ENCODE peak calls at places on chromosomes 11 and 22, in eight cellular contexts. U is WTC11, L is AG09309, T is prostate gland, X is mammary epithelial cell, R is mucosa of descending colon, Y is IMR-90, I is tibial artery. A is an unnamed sample.

GRCh38 chr11:24391165-24391564 is 105.7 kb upstream of the LUZP2 start:
- DNase-seq in L (no peak), Y (peak), T (no peak), X (peak), R (no peak), U (no peak), I (no peak), A (no peak)

GRCh38 chr11:79506124-79506523 is 65.3 kb upstream of the TENM4 start:
- DNase-seq in R (no peak), L (no peak), U (no peak), T (no peak), X (no peak), Y (no peak), I (no peak), A (no peak)

GRCh38 chr11:3153291-3153861 is 11.7 kb downstream of the OSBPL5 start:
- DNase-seq in R (peak), T (no peak), Y (peak), U (no peak), L (no peak), X (no peak), I (peak), A (peak)

GRCh38 chr22:24894220-24894975 is 52.1 kb downstream of the LHFPL7 start:
- DNase-seq in R (peak), T (peak), U (no peak), Y (peak), I (peak), L (peak), X (peak), A (peak)

GRCh38 chr22:46209262-46209661 is 40.8 kb downstream of the CDPF1 start:
- DNase-seq in I (no peak), L (no peak), U (no peak), Y (no peak), R (no peak), T (no peak), X (no peak), A (no peak)

GRCh38 chr22:32475428-32476010 is 908 bp downstream of the FBXO7 start:
- DNase-seq in X (no peak), U (no peak), R (peak), T (peak), I (peak), L (peak), Y (no peak), A (no peak)

GRCh38 chr11:2305140-2305861 is 3.5 kb downstream of the TSPAN32 start:
- DNase-seq in Y (peak), X (peak), I (peak), R (peak), L (peak), U (peak), T (peak), A (peak)

GRCh38 chr22:43473031-43473430 is 61.2 kb downstream of the MPPED1 start:
- DNase-seq in Y (no peak), R (no peak), T (no peak), X (no peak), I (no peak), U (no peak), L (no peak), A (no peak)

GRCh38 chr22:45779351-45779750 is 107.7 kb downstream of the ATXN10 start:
- DNase-seq in T (no peak), R (no peak), Y (no peak), U (no peak), L (no peak), I (no peak), X (no peak), A (no peak)

GRCh38 chr11:86151188-86152005 is 82.5 kb upstream of the PICALM start:
- DNase-seq in U (no peak), Y (peak), L (no peak), I (peak), T (peak), R (no peak), X (no peak), A (no peak)

GRCh38 chr22:28934026-28934425 is 50.7 kb downstream of the ZNRF3 start:
- DNase-seq in T (no peak), Y (no peak), L (no peak), I (no peak), U (no peak), R (no peak), X (no peak), A (no peak)

GRCh38 chr11:35146074-35146521 is 7.1 kb downstream of the CD44 start:
- DNase-seq in T (no peak), X (peak), I (no peak), R (no peak), L (no peak), Y (no peak), U (no peak), A (no peak)

GRCh38 chr11:101523634-101524260 is 60.1 kb downstream of the TRPC6 start:
- DNase-seq in U (no peak), L (no peak), I (no peak), Y (no peak), X (peak), T (no peak), R (no peak), A (no peak)

GRCh38 chr11:8768625-8769333 is 86.2 kb downstream of the RPL27A start:
- DNase-seq in U (no peak), L (no peak), I (peak), R (no peak), T (no peak), X (peak), Y (peak), A (no peak)

GRCh38 chr11:126336065-126336464 is 19.4 kb upstream of the ST3GAL4 start:
- DNase-seq in R (peak), I (no peak), Y (no peak), T (no peak), L (no peak), X (no peak), U (peak), A (no peak)
- TF ChIP-seq CTCF in R (no peak), I (no peak), Y (no peak), T (no peak), L (no peak), X (no peak), U (no peak), A (no peak)

GRCh38 chr11:27703453-27703852 is 3.2 kb upstream of the BDNF start:
- DNase-seq in Y (peak), R (no peak), U (no peak), I (no peak), T (no peak), L (no peak), X (no peak), A (no peak)
- TF ChIP-seq CTCF in Y (peak), R (no peak), U (no peak), I (no peak), T (no peak), L (peak), X (no peak), A (no peak)

DNA sequence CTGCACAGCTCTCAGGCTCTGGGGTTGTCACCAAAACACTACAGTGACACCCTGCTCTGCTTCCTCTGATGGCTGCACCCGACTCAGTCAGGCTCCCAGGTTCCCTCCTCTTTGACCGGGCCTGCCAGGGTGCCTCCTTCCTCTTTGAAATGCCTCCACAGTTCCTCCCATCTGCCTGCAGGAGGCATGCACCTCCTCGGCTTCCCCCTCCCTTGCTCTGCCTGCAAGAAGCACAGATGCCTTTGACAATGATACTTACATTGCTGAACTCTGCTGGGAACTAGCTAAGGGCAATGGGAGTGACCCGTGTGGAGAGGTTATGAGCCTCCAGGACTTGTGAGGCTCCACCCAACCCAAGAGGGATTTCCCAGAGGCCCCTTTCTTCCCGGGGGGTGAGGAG is 674.1 kb downstream of the OPCML start:
- DNase-seq in U (peak), I (no peak), R (no peak), L (no peak), X (peak), Y (peak), T (no peak), A (no peak)
- TF ChIP-seq CTCF in U (no peak), I (no peak), R (no peak), L (peak), X (peak), Y (peak), T (no peak), A (no peak)

GRCh38 chr22:33756508-33756949 is 163.7 kb downstream of the LARGE1 start:
- DNase-seq in T (no peak), R (no peak), U (peak), Y (no peak), I (no peak), L (no peak), X (no peak), A (no peak)

GRCh38 chr22:33757041-33757440 is 163.2 kb downstream of the LARGE1 start:
- DNase-seq in Y (no peak), L (no peak), R (no peak), I (no peak), T (no peak), U (no peak), X (no peak), A (no peak)

GRCh38 chr22:33758125-33758483 is 162.2 kb downstream of the LARGE1 start:
- DNase-seq in X (no peak), T (no peak), I (no peak), Y (no peak), R (no peak), L (no peak), U (no peak), A (no peak)

GRCh38 chr22:33758961-33759360 is 161.3 kb downstream of the LARGE1 start:
- DNase-seq in U (no peak), T (no peak), X (no peak), R (no peak), Y (no peak), L (no peak), I (no peak), A (no peak)

DNA sequence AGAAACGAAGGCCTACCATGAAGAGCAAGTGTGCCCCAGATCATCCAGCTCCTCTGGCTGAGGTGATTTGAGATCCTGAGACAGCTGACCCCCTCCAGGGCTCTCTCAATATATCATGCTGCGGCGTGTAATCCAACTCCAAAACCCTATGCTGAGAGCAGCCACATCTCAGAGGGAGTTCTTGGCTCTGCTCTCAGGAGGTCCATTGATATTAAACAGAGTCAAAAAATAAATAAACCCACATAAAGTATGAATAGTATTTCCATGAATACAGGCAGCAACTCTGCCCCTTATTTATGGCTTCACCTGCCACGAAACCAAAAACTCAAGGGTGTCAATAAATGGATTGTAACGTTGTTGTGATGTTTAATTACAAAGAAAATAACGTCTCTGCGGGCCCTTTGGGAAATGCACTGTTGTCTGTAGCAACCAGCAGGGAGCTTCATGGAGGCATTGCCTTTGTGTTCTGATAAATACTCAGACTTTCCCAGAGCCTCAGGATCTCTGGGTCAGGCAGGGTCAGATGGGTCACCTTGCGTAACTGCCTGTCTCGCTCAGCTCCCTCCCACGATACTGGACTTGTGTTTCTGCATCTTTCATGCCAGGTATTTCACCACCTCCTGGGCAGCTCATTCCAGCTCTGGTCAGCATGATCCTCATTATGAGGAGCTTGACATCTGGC is 162.7 kb downstream of the LARGE1 start:
- DNase-seq in X (no peak), R (no peak), I (no peak), U (no peak), T (no peak), L (no peak), Y (no peak), A (no peak)
- TF ChIP-seq CTCF in X (no peak), R (no peak), I (no peak), U (no peak), T (no peak), L (no peak), Y (no peak), A (no peak)

GRCh38 chr22:19889951-19890350 is 35.3 kb upstream of the GNB1L start:
- DNase-seq in X (no peak), I (no peak), L (no peak), R (peak), T (no peak), U (no peak), Y (no peak), A (peak)

GRCh38 chr22:19892925-19893324 is 38.3 kb upstream of the GNB1L start:
- DNase-seq in X (no peak), I (no peak), T (no peak), L (no peak), U (no peak), Y (peak), R (no peak), A (no peak)

GRCh38 chr22:19890502-19891349 is 36.1 kb upstream of the GNB1L start:
- DNase-seq in R (peak), L (no peak), X (no peak), U (no peak), Y (no peak), I (no peak), T (no peak), A (no peak)

GRCh38 chr22:19892249-19892879 is 37.7 kb upstream of the GNB1L start:
- DNase-seq in U (no peak), Y (peak), T (no peak), R (peak), L (no peak), I (no peak), X (peak), A (no peak)

DNA sequence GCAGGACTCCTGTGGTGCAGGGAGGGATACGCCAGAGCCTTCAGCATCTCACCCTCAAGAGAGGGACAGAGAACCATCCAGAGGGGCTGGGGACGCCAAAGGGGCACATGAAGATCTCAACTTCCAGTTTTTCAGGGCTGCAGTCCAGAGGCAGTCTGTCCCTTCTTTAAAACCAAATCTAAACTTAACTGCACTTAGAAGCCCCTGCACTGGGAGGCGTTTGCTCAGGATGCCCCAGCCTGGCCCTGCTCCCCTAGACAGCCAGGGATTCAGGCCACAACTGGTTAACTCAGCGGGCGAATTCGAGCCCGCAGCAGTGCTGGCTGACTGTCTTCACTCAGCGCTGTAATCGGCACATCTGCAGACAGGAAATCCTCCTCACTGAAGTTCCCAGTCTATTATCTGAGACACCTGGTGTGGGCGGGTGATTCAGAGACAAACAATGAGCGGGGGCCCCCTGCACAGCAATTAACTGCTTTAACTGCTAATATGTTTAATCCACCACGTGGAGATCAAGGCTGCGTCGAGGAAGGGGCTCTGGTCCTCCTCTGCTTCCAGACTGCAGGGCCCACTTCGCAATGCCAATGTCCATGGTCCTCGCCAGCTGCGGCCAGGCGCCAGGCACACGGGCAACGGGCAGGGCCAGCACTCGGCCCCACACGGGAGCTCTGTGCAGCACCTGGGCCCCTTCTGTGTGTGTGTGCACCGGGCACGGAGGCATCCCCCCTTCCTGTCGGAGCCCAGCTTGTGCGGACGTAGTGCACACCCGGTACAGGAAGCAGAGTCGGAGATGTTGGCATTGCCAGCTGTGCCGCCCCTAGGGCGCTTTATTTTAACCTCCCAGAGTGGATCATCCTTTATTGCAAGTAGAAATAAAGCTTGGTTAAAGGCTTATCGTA is 36.9 kb upstream of the GNB1L start:
- DNase-seq in T (no peak), U (peak), I (no peak), X (peak), L (no peak), R (peak), Y (peak), A (no peak)
- TF ChIP-seq CTCF in T (no peak), U (no peak), I (no peak), X (no peak), L (no peak), R (no peak), Y (no peak), A (no peak)

DNA sequence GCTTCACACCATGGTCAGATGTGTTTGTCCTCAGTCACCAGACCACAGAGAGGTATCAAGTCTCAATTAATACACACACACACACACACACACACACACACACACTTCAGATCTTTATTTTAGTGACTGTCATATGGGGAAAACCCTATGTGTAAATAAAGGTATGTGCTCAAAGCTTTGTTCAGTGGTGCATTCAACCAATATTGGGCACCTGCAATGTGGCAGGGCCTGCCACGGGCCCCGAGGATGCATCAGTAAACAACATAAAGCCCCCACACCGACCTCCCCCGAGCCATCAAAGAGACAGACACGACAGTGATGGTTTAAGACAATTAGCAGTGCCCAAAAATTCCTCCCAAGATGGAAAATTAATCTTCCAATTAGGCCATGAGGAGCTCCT is 51.6 kb downstream of the SHANK2 start:
- DNase-seq in I (no peak), Y (no peak), U (no peak), L (no peak), R (no peak), X (no peak), T (no peak), A (no peak)
- TF ChIP-seq CTCF in I (no peak), Y (no peak), U (no peak), L (no peak), R (no peak), X (no peak), T (no peak), A (no peak)

GRCh38 chr11:27839226-27839913 is 139.1 kb upstream of the BDNF start:
- DNase-seq in T (no peak), Y (peak), I (no peak), R (no peak), X (no peak), L (peak), U (no peak), A (no peak)
- TF ChIP-seq CTCF in T (peak), Y (peak), I (no peak), R (no peak), X (peak), L (peak), U (no peak), A (no peak)

GRCh38 chr11:92128026-92128425 is 96.6 kb upstream of the FAT3 start:
- DNase-seq in X (no peak), L (no peak), R (no peak), U (no peak), Y (no peak), T (no peak), I (no peak), A (no peak)

GRCh38 chr11:92122561-92122960 is 102.1 kb upstream of the FAT3 start:
- DNase-seq in T (no peak), R (no peak), Y (no peak), L (no peak), U (no peak), I (no peak), X (peak), A (no peak)

GRCh38 chr11:92125316-92125715 is 99.3 kb upstream of the FAT3 start:
- DNase-seq in U (no peak), Y (no peak), L (no peak), X (no peak), T (no peak), R (no peak), I (no peak), A (no peak)

DNA sequence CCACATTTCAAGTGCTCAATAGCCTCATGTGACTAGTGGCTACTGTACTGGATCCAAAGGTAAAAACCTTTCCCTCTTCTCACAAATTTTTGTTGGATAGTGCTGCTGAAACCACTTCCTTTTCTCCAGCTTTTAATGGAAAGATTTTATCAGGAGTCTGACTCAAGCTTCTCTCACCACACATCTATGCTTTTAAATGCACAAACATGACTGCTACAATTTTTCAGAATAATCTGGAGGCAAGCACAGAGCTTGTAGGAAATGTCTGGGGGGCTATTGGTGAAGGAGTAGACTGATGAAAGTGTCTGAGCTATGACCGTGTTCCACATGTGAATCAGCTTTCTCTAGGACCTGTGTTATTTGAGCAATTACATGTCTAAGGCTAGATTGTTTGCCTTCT is 101.1 kb upstream of the FAT3 start:
- DNase-seq in T (no peak), I (no peak), Y (peak), U (no peak), R (no peak), L (peak), X (peak), A (no peak)
- TF ChIP-seq CTCF in T (no peak), I (no peak), Y (no peak), U (no peak), R (no peak), L (no peak), X (no peak), A (no peak)

DNA sequence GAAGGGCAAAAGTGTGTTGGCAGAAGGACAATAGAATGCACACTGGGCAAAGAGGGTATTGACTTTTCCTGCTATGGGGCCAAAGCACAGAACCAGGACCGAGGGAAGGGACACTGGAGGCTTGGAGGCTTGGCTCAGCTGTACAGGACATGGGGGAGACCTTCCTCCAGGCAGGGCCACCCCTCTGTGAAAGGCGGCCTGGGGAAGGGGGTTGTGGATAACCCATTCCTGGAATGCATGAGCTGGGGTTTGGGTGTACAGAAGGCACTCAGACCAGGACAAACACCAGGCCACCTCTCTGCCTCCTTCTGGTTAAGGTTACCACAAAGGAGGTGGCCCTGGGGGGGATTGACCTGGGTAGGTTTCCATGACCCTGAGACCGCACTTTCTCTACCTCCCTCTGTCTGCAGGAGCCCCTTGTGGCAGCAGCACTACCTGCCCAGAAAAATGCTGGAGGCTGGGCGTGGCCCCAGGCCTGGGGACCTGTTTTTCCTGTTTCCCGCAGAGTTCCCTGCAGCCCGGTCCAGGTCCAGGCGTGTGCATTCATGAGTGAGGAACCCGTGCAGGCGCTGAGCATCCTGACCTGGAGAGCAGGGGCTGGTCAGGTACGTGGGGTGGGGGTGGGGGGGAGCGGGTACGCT is 9.6 kb downstream of the P2RY2 start:
- DNase-seq in T (peak), I (peak), L (no peak), U (peak), R (peak), X (peak), Y (no peak), A (no peak)
- TF ChIP-seq CTCF in T (peak), I (no peak), L (no peak), U (no peak), R (no peak), X (peak), Y (no peak), A (no peak)